ENCODE peak calls at places on chromosomes 11 and 22, in eight cellular contexts. G is COR-L47; Z is stimulated activated CD4-positive, alpha-beta T cell treated with anti-CD3 and anti-CD28 coated beads, Interleukin-4, amount 100 ng/mL, for 48 hours; O is activated T-cell treated with anti-CD3 and anti-CD28 coated beads for 48 hours; C is HTR-8/SVneo; Y is amniotic stem cell; N is anterior cingulate cortex; F is astrocyte of the spinal cord. W is an unnamed sample.

GRCh38 chr22:36363378-36363931 is 24.3 kb downstream of the MYH9 start:
- DNase-seq in G (no peak), Z (no peak), O (no peak), C (no peak), Y (no peak), N (no peak), F (no peak), W (no peak)

GRCh38 chr22:44042822-44043221 is 18.7 kb downstream of the PARVB start:
- DNase-seq in G (no peak), Z (no peak), O (no peak), C (no peak), Y (no peak), N (no peak), F (peak; percentile 33), W (no peak)

GRCh38 chr22:43377486-43377995 is 34.3 kb upstream of the MPPED1 start:
- DNase-seq in G (no peak), Z (no peak), O (no peak), C (no peak), Y (no peak), N (peak; percentile 26), F (no peak), W (no peak)

GRCh38 chr11:134517115-134517514 is 105.1 kb upstream of the B3GAT1 start:
- DNase-seq in G (no peak), Z (no peak), O (no peak), C (no peak), Y (no peak), N (no peak), F (no peak), W (no peak)

GRCh38 chr11:108538022-108538424 is 39.8 kb upstream of the POGLUT3 start:
- DNase-seq in G (no peak), Z (no peak), O (no peak), C (no peak), Y (no peak), N (no peak), F (no peak), W (no peak)

GRCh38 chr22:36776722-36777121 is 803 bp upstream of the IFT27 start:
- DNase-seq in G (no peak), Z (no peak), O (peak; percentile 4), C (no peak), Y (no peak), N (no peak), F (no peak), W (no peak)

GRCh38 chr11:5366856-5367255 is 15.5 kb downstream of the OR51B6 start:
- DNase-seq in G (no peak), Z (no peak), O (no peak), C (no peak), Y (no peak), N (no peak), F (peak; percentile 12), W (no peak)

GRCh38 chr11:45925550-45925949 is 3.1 kb downstream of the LARGE2 start:
- DNase-seq in G (no peak), Z (no peak), O (no peak), C (no peak), Y (no peak), N (no peak), F (no peak), W (no peak)

GRCh38 chr11:3853935-3854659 is 1.4 kb upstream of the STIM1 start:
- DNase-seq in G (no peak), Z (no peak), O (peak; percentile 60), C (no peak), Y (no peak), N (no peak), F (no peak), W (no peak)

GRCh38 chr11:119371778-119372182 is 9.7 kb downstream of the USP2 start:
- DNase-seq in G (peak; percentile 71), Z (no peak), O (no peak), C (no peak), Y (no peak), N (peak; percentile 44), F (no peak), W (no peak)

GRCh38 chr11:94882931-94883330 is 90.4 kb downstream of the CWC15 start:
- DNase-seq in G (no peak), Z (no peak), O (no peak), C (no peak), Y (no peak), N (no peak), F (no peak), W (no peak)

GRCh38 chr11:85123752-85124231 is 503.4 kb downstream of the DLG2 start:
- DNase-seq in G (no peak), Z (no peak), O (no peak), C (no peak), Y (no peak), N (no peak), F (no peak), W (no peak)

GRCh38 chr11:119728226-119728626 is 774 bp downstream of the NECTIN1 start:
- DNase-seq in G (no peak), Z (no peak), O (no peak), C (peak; percentile 22), Y (no peak), N (no peak), F (no peak), W (peak; percentile 2)

GRCh38 chr11:94149435-94149834 is 20.8 kb downstream of the PANX1 start:
- DNase-seq in G (no peak), Z (no peak), O (no peak), C (no peak), Y (no peak), N (no peak), F (peak; percentile 86), W (no peak)

GRCh38 chr22:32557424-32557823 is 82.8 kb downstream of the FBXO7 start:
- DNase-seq in G (no peak), Z (no peak), O (no peak), C (no peak), Y (no peak), N (no peak), F (no peak), W (no peak)

GRCh38 chr11:83609181-83609580 is 323.0 kb upstream of the CCDC90B start:
- DNase-seq in G (no peak), Z (no peak), O (no peak), C (no peak), Y (no peak), N (no peak), F (no peak), W (no peak)

GRCh38 chr11:57224537-57224936 is 12.5 kb downstream of the APLNR start:
- DNase-seq in G (no peak), Z (no peak), O (no peak), C (no peak), Y (peak; percentile 16), N (no peak), F (no peak), W (peak; percentile 52)

GRCh38 chr22:48957311-48957986 is 870.2 kb downstream of the BRD1 start:
- DNase-seq in G (no peak), Z (no peak), O (no peak), C (no peak), Y (no peak), N (no peak), F (no peak), W (no peak)

GRCh38 chr11:70112017-70112434 is 33.9 kb downstream of the ANO1 start:
- DNase-seq in G (no peak), Z (no peak), O (no peak), C (peak; percentile 30), Y (no peak), N (no peak), F (no peak), W (no peak)

GRCh38 chr22:40719599-40719998 is 40.3 kb downstream of the MCHR1 start:
- DNase-seq in G (no peak), Z (no peak), O (no peak), C (no peak), Y (no peak), N (no peak), F (no peak), W (no peak)

GRCh38 chr11:2704896-2705606 is 5.3 kb upstream of the KCNQ1OT1 start:
- DNase-seq in G (peak; percentile 43), Z (no peak), O (no peak), C (no peak), Y (no peak), N (no peak), F (no peak), W (no peak)

GRCh38 chr11:126434950-126435335 is 79.5 kb downstream of the ST3GAL4 start:
- DNase-seq in G (no peak), Z (no peak), O (no peak), C (no peak), Y (no peak), N (no peak), F (no peak), W (no peak)

GRCh38 chr22:32127904-32128303 is 31.2 kb downstream of the C22orf42 start:
- DNase-seq in G (no peak), Z (no peak), O (no peak), C (no peak), Y (no peak), N (no peak), F (no peak), W (no peak)